ENCODE peak calls at places on chromosomes 5 and 9, in seven cellular contexts. V is hepatocyte, P is MM.1S, I is GM23338, J is astrocyte, R is endothelial cell of umbilical vein, Q is neural progenitor cell. B is an unnamed sample. For H3K27me3, the result is how much of the 10 kb centered on the place peaks cover.

GRCh38 chr5:9343146-9343850 is 202.6 kb downstream of the SEMA5A start:
- DNase-seq in P (no peak), Q (no peak), R (no peak), J (peak), I (no peak), V (no peak), B (no peak)

GRCh38 chr5:16727937-16728336 is 111.1 kb upstream of the RETREG1 start:
- DNase-seq in J (no peak), P (no peak), R (peak), Q (no peak), V (no peak), I (no peak), B (no peak)

GRCh38 chr9:134891016-134891589 is 10.5 kb downstream of the FCN2 start:
- DNase-seq in V (no peak), Q (no peak), P (no peak), J (no peak), R (no peak), I (no peak), B (no peak)

GRCh38 chr9:89078860-89079259 is 87.6 kb downstream of the S1PR3 start:
- DNase-seq in Q (no peak), V (no peak), R (peak), I (no peak), J (peak), P (no peak), B (no peak)

GRCh38 chr9:99140685-99141314 is 35.9 kb downstream of the TGFBR1 start:
- DNase-seq in Q (peak), I (peak), R (peak), J (peak), P (peak), V (peak), B (peak)

GRCh38 chr5:104186510-104186909 is 623.9 kb upstream of the NUDT12 start:
- DNase-seq in V (no peak), R (no peak), Q (no peak), P (no peak), J (no peak), I (no peak), B (no peak)

GRCh38 chr5:14173419-14174234 is 30.5 kb downstream of the TRIO start:
- DNase-seq in V (no peak), P (no peak), I (no peak), R (peak), Q (no peak), J (no peak), B (peak)

GRCh38 chr9:109095321-109095720 is 24.4 kb downstream of the TMEM245 start:
- DNase-seq in V (no peak), R (no peak), I (no peak), J (no peak), Q (no peak), P (no peak), B (no peak)

GRCh38 chr9:125961037-125961436 is 213.9 kb downstream of the PBX3 start:
- DNase-seq in Q (peak), J (no peak), V (no peak), R (no peak), I (no peak), P (no peak), B (no peak)

GRCh38 chr5:171978016-171978415 is 28.4 kb downstream of the FBXW11 start:
- DNase-seq in J (no peak), V (no peak), R (no peak), I (no peak), P (no peak), Q (no peak), B (no peak)

GRCh38 chr9:26954050-26954508 is 2.1 kb upstream of the IFT74 start:
- DNase-seq in J (no peak), R (no peak), V (no peak), Q (no peak), I (no peak), P (no peak), B (no peak)

GRCh38 chr9:18542837-18543405 is 69.0 kb downstream of the ADAMTSL1 start:
- DNase-seq in Q (no peak), P (no peak), I (no peak), V (no peak), J (peak), R (no peak), B (no peak)

GRCh38 chr9:17437813-17438212 is 141.1 kb upstream of the SH3GL2 start:
- DNase-seq in P (no peak), V (no peak), R (no peak), J (no peak), I (no peak), Q (no peak), B (no peak)

GRCh38 chr9:112332674-112332976 is 794 bp downstream of the PTBP3 start:
- DNase-seq in J (no peak), P (no peak), Q (no peak), R (no peak), V (no peak), I (no peak), B (no peak)
- TF ChIP-seq CTCF in J (no peak), P (no peak), Q (peak), R (peak), V (no peak), I (no peak), B (no peak)

GRCh38 chr9:91844656-91845291 is 105.3 kb downstream of the ROR2 start:
- DNase-seq in J (no peak), V (no peak), Q (no peak), I (no peak), P (no peak), R (no peak), B (no peak)
- H3K27me3 ChIP-seq in J (under half), V (under half), Q (under half), I (under half), P (under half), R (under half), B (half or more)

DNA sequence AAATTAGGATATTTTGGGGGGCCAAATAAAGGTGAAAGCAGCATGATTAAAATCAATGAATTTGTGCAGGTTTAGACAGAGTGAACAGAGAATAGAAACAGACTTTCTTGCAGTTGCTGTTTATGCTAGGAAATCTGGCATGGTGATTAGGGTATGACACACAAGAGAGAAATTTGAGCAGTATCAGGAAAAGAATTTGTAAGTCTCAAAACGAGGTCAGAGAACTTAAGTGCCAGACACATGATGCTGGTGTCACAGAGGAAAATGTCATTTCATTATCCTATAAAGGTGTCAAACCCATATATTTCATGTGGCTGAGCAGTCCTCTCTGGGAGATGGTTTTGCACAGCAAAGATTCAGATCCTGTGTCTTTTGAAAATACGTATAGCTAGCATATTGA is 15.7 kb downstream of the LVRN start:
- DNase-seq in J (peak), Q (no peak), P (peak), I (no peak), R (peak), V (no peak), B (peak)
- H2AFZ ChIP-seq in J (no peak), Q (no peak), P (peak), I (no peak), R (no peak), V (no peak), B (no peak)

GRCh38 chr5:135832941-135833340 is 1.5 kb upstream of the SLC25A48 start:
- DNase-seq in J (no peak), V (no peak), P (no peak), Q (no peak), I (no peak), R (no peak), B (no peak)

GRCh38 chr5:135833521-135833920 is 942 bp upstream of the SLC25A48 start:
- DNase-seq in Q (no peak), P (no peak), I (no peak), V (no peak), J (no peak), R (no peak), B (no peak)

GRCh38 chr5:135835766-135836165 is 1.3 kb downstream of the SLC25A48 start:
- DNase-seq in Q (no peak), P (no peak), R (no peak), I (no peak), J (no peak), V (no peak), B (no peak)

GRCh38 chr5:135834639-135835529 is at the start of gene SLC25A48:
- DNase-seq in I (peak), Q (peak), J (no peak), R (peak), P (peak), V (peak), B (no peak)

DNA sequence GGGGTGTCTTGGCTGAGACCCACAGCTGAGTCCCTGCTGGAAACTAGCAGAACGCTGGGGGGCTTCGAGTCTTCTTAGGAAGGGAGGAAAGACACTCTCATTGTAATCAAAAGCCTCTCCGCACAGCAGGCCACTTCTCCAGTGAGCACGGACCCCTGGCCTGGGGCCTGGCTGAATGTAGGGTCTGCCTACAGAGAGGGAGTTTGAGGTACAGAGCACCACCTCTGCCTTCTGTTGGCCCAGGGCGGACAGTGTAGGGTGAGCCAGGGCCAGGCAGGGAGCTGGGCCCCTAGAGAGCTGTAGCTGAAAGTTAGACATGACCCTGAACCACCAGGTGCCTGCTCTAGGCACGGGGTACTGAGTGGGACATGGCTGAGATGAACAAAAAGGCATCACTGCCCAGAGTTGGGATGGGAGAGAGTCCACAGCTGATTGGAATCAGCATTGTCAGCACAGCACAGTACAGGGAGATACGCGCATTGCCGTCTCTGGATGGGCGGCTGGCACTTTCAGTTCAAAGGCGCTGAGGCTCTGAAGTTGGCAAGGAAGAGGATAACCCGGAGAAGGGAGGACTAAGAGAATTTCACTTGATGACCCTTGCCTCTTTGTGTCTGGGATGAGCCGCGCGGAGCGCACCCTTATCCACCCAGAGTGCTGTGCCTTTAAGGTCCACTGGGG is 363 bp upstream of the SLC25A48 start:
- DNase-seq in Q (no peak), P (no peak), I (no peak), J (peak), V (no peak), R (no peak), B (no peak)
- TF ChIP-seq CTCF in Q (no peak), P (no peak), I (no peak), J (peak), V (no peak), R (no peak), B (no peak)

GRCh38 chr5:48192-48591 is 43.8 kb upstream of the PLEKHG4B start:
- DNase-seq in V (no peak), P (peak), R (no peak), J (no peak), I (no peak), Q (no peak), B (no peak)
- H3K27me3 ChIP-seq in V (half or more), P (under half), R (under half), J (under half), I (half or more), Q (half or more), B (under half)